ENCODE peak calls at places on chromosomes 3 and 15, in four cellular contexts. H is HepG2, S is A549, R is GM12878. V is an unnamed sample.

GRCh38 chr3:5357089-5357488 is 169.6 kb downstream of the EDEM1 start:
- DNase-seq in H (no peak), S (no peak), R (no peak), V (no peak)

GRCh38 chr15:38683382-38684242 is 119.0 kb upstream of the RASGRP1 start:
- DNase-seq in H (peak), S (peak), R (no peak), V (peak)

GRCh38 chr3:41673643-41674042 is 288.3 kb downstream of the ULK4 start:
- DNase-seq in H (no peak), S (no peak), R (no peak), V (no peak)

GRCh38 chr3:168024537-168024941 is 71.2 kb downstream of the GOLIM4 start:
- DNase-seq in H (no peak), S (no peak), R (peak), V (no peak)

GRCh38 chr3:123834631-123835030 is 49.5 kb downstream of the MYLK start:
- DNase-seq in H (no peak), S (no peak), R (no peak), V (no peak)

GRCh38 chr3:105862217-105862616 is 6.6 kb downstream of the CBLB start:
- DNase-seq in H (no peak), S (no peak), R (peak), V (no peak)

GRCh38 chr3:14491396-14492190 is 48.5 kb downstream of the GRIP2 start:
- DNase-seq in H (no peak), S (no peak), R (no peak), V (no peak)

GRCh38 chr3:112013058-112013783 is 14.5 kb downstream of the TAGLN3 start:
- DNase-seq in H (peak), S (peak), R (no peak), V (peak)

GRCh38 chr15:29556385-29556784 is 265.9 kb downstream of the TJP1 start:
- DNase-seq in H (no peak), S (no peak), R (no peak), V (no peak)

GRCh38 chr15:92637621-92638020 is 18.0 kb downstream of the FAM174B start:
- DNase-seq in H (no peak), S (no peak), R (no peak), V (no peak)

GRCh38 chr3:186432189-186432588 is 70.2 kb upstream of the DGKG start:
- DNase-seq in H (no peak), S (no peak), R (no peak), V (no peak)

GRCh38 chr3:102225407-102226132 is 209.2 kb upstream of the ZPLD1 start:
- DNase-seq in H (peak), S (peak), R (peak), V (no peak)

GRCh38 chr3:173397161-173398110 is at the start of gene NLGN1:
- DNase-seq in H (no peak), S (no peak), R (no peak), V (peak)

GRCh38 chr15:99104788-99105515 is at the start of gene SYNM:
- DNase-seq in H (peak), S (peak), R (no peak), V (peak)

GRCh38 chr3:152719264-152719663 is 115.7 kb upstream of the P2RY1 start:
- DNase-seq in H (no peak), S (no peak), R (no peak), V (peak)

GRCh38 chr3:79724206-79724605 is 43.6 kb downstream of the ROBO1 start:
- DNase-seq in H (peak), S (no peak), R (no peak), V (no peak)

GRCh38 chr3:69493157-69493556 is 107.3 kb upstream of the FRMD4B start:
- DNase-seq in H (no peak), S (no peak), R (no peak), V (no peak)

GRCh38 chr3:125087768-125088391 is 32.1 kb upstream of the HEG1 start:
- DNase-seq in H (no peak), S (no peak), R (no peak), V (no peak)

GRCh38 chr15:38555686-38556334 is 8.8 kb downstream of the RASGRP1 start:
- DNase-seq in H (no peak), S (no peak), R (no peak), V (no peak)

GRCh38 chr3:15768421-15769255 is 29.1 kb downstream of the ANKRD28 start:
- DNase-seq in H (peak), S (peak), R (peak), V (peak)

GRCh38 chr15:39784125-39784524 is 1.5 kb upstream of the FSIP1 start:
- DNase-seq in H (no peak), S (no peak), R (no peak), V (no peak)

GRCh38 chr3:167559922-167560321 is 86.1 kb upstream of the SERPINI2 start:
- DNase-seq in H (no peak), S (no peak), R (no peak), V (no peak)

GRCh38 chr3:15319575-15319974 is 12.8 kb downstream of the SH3BP5 start:
- DNase-seq in H (no peak), S (no peak), R (no peak), V (no peak)

GRCh38 chr3:69320867-69321266 is 65.0 kb downstream of the FRMD4B start:
- DNase-seq in H (no peak), S (no peak), R (peak), V (no peak)

GRCh38 chr3:47781326-47781684 is 388 bp downstream of the SMARCC1 start:
- DNase-seq in H (no peak), S (peak), R (no peak), V (peak)

GRCh38 chr3:144677118-144677517 is 705.5 kb downstream of the DIPK2A start:
- DNase-seq in H (no peak), S (no peak), R (no peak), V (no peak)

GRCh38 chr3:139113766-139114165 is 69.1 kb upstream of the PRR23C start:
- DNase-seq in H (no peak), S (no peak), R (no peak), V (no peak)

GRCh38 chr3:40624189-40624754 is 99.5 kb downstream of the ZNF621 start:
- DNase-seq in H (no peak), S (no peak), R (no peak), V (no peak)

GRCh38 chr15:55254916-55255679 is 34.5 kb downstream of the RAB27A start:
- DNase-seq in H (no peak), S (no peak), R (no peak), V (no peak)

GRCh38 chr3:111738790-111739189 is 120.3 kb upstream of the PHLDB2 start:
- DNase-seq in H (no peak), S (no peak), R (no peak), V (no peak)

GRCh38 chr3:33658971-33659848 is 58.8 kb downstream of the CLASP2 start:
- DNase-seq in H (peak), S (peak), R (peak), V (peak)

GRCh38 chr3:183249006-183249718 is 3.9 kb upstream of the B3GNT5 start:
- DNase-seq in H (no peak), S (no peak), R (no peak), V (no peak)

GRCh38 chr3:89690649-89691048 is 583.2 kb downstream of the EPHA3 start:
- DNase-seq in H (no peak), S (no peak), R (no peak), V (no peak)

GRCh38 chr3:52244061-52244628 is 1.4 kb upstream of the PPM1M start:
- DNase-seq in H (no peak), S (no peak), R (peak), V (no peak)

GRCh38 chr3:10283638-10284037 is 9.1 kb downstream of the GHRL start:
- DNase-seq in H (no peak), S (no peak), R (no peak), V (no peak)

GRCh38 chr3:45464336-45464809 is 76.0 kb downstream of the LARS2 start:
- DNase-seq in H (no peak), S (no peak), R (no peak), V (peak)

GRCh38 chr3:56885879-56886647 is 84.3 kb upstream of the ARHGEF3 start:
- DNase-seq in H (no peak), S (no peak), R (no peak), V (no peak)

GRCh38 chr3:24270204-24270671 is 224.4 kb downstream of the THRB start:
- DNase-seq in H (no peak), S (no peak), R (no peak), V (no peak)

GRCh38 chr3:89699771-89700170 is 592.4 kb downstream of the EPHA3 start:
- DNase-seq in H (no peak), S (no peak), R (no peak), V (no peak)

DNA sequence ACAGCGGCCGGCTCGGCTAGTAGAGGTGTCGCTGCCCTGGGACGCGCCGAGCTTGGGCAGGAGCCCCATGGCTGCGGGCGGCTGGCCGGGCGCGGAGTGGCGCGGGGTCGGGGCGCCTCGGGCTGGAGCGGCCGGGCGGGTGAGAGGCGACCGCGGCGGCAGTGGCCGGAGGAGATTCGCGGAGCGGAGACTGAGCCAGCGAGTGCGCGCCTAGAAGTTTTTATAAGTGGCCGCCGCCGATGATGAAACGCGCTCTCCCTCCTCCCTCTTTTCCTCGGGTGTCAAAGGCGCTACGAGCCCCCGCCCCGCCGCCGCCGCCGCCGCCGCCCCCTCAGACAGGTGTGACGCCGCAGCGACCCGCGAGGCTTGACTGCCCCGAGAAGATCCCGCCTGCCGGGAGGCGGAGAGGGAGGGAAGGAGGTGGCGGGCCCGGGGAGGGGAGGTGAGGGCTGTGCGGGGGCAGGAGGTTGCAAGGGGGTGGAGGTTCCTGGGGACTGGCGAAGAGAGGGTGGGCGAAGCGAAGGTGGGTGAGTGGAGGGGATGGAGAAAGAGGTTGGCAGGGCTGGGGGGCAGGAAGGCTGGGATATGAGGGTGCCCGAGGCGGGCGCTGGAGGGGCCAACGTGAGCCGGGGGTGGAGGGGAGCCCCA is at the start of gene SLCO2A1:
- DNase-seq in H (no peak), S (peak), R (no peak), V (no peak)
- TF ChIP-seq POLR2AphosphoS2 in H (no peak), S (no peak), R (no peak), V (no peak)

GRCh38 chr15:69078638-69079037 is 64.1 kb downstream of the NOX5 start:
- DNase-seq in H (no peak), S (no peak), R (no peak), V (no peak)

GRCh38 chr15:69075467-69075866 is 61.0 kb downstream of the NOX5 start:
- DNase-seq in H (no peak), S (no peak), R (no peak), V (no peak)

GRCh38 chr15:69074011-69074842 is 59.7 kb downstream of the NOX5 start:
- DNase-seq in H (peak), S (peak), R (no peak), V (no peak)

GRCh38 chr15:69071265-69071664 is 56.8 kb downstream of the NOX5 start:
- DNase-seq in H (no peak), S (no peak), R (no peak), V (no peak)

GRCh38 chr15:69074843-69075224 is 60.3 kb downstream of the NOX5 start:
- DNase-seq in H (no peak), S (no peak), R (no peak), V (no peak)
- TF ChIP-seq POLR2AphosphoS2 in H (no peak), S (no peak), R (no peak), V (no peak)

DNA sequence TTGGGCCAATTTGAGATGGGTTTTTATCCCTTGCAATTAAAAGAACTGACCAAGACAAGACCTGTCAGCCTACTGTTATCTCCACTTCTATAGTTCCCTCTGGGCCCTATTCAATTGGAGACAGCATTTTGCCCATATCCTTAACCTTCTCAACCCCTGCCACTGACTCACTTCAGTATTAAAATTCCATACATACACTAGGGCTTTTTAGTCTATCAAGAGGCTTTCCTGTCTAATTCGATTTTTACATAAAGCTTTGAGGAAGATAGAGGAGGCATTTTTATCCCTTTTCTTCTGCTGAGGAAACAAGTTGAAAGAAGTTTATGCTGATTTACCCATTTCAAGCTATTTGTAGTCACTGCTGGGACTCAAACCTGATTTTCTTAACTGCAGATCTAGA is 51.1 kb downstream of the GTF2E1 start:
- DNase-seq in H (no peak), S (no peak), R (no peak), V (no peak)
- TF ChIP-seq POLR2AphosphoS2 in H (no peak), S (no peak), R (no peak), V (no peak)

DNA sequence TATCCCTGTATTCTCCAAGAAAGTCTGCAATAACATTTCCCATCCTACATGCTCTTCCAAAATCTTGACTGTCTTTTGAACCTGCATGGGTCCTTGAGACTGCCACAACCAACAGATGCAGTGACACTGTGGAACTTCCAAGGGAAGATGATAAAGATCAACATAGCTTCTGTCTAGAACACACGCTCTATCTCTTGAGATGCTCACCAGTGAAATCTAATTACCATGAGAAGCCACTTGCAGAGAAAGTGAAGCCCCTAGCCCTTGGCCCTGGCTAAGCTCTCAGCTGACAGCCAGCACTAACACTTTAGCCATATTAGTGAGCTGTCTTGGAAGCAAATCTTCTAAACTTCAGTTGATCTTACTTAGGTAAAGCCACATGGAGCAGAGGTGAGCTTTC is 36.6 kb downstream of the EOMES start:
- DNase-seq in H (no peak), S (no peak), R (no peak), V (no peak)
- TF ChIP-seq POLR2AphosphoS2 in H (no peak), S (no peak), R (no peak), V (no peak)